ENCODE peak calls at places on chromosomes 3 and 15, in ten cellular contexts. F is Calu3; Y is C1 segment of cervical spinal cord; O is stimulated activated CD4-positive, alpha-beta T cell treated with anti-CD3 and anti-CD28 coated beads, Interleukin-4, amount 100 ng/mL, for 1 hour; V is iris pigment epithelial cell; W is progenitor cell of endocrine pancreas; Z is PC-3; I is CD4-positive, CD25-positive, alpha-beta regulatory T cell; D is NCI-H1436 treated with DMSO at 0.1 percent for 48 hours; K is mucosa of gallbladder. E is an unnamed sample.

GRCh38 chr3:118932822-118933558 is 101.7 kb downstream of the IGSF11 start:
- DNase-seq in K (no peak), F (no peak), Z (no peak), V (no peak), O (no peak), W (no peak), D (no peak), I (no peak), Y (no peak), E (peak; percentile 87)

GRCh38 chr3:64501298-64501906 is 186.4 kb downstream of the ADAMTS9 start:
- DNase-seq in O (no peak), I (no peak), D (no peak), V (peak; percentile 97), Y (no peak), F (no peak), Z (no peak), K (no peak), W (no peak), E (no peak)

GRCh38 chr3:156176048-156176447 is 55.7 kb downstream of the KCNAB1 start:
- DNase-seq in W (no peak), K (peak; percentile 18), I (no peak), Z (no peak), O (no peak), F (no peak), D (no peak), V (no peak), Y (no peak), E (no peak)

GRCh38 chr3:196796317-196796716 is 56.7 kb downstream of the PAK2 start:
- DNase-seq in V (no peak), Y (no peak), O (no peak), Z (no peak), F (no peak), K (no peak), I (no peak), D (no peak), W (no peak), E (no peak)

GRCh38 chr15:75025548-75026260 is 2.3 kb downstream of the PPCDC start:
- DNase-seq in I (no peak), V (no peak), Z (peak; percentile 70), F (no peak), Y (no peak), K (no peak), W (no peak), D (no peak), O (no peak), E (no peak)

GRCh38 chr15:45637552-45638033 is 2.8 kb downstream of the SQOR start:
- DNase-seq in V (peak; percentile 98), O (peak; percentile 44), I (peak; percentile 72), Y (peak; percentile 6), W (no peak), Z (peak; percentile 60), F (no peak), K (peak; percentile 69), D (no peak), E (peak; percentile 64)

GRCh38 chr3:134621824-134622223 is 29.0 kb downstream of the KY start:
- DNase-seq in W (no peak), O (no peak), K (no peak), Y (no peak), I (no peak), D (no peak), F (no peak), V (peak; percentile 24), Z (no peak), E (no peak)

GRCh38 chr3:155744091-155744625 is 713 bp downstream of the PLCH1 start:
- DNase-seq in D (no peak), K (peak; percentile 55), I (peak; percentile 7), F (peak; percentile 88), Z (peak; percentile 76), W (peak; percentile 70), O (peak; percentile 52), Y (peak; percentile 23), V (no peak), E (peak; percentile 50)

GRCh38 chr3:35707904-35708303 is 68.6 kb downstream of the ARPP21 start:
- DNase-seq in V (peak; percentile 15), K (no peak), D (no peak), Y (no peak), F (no peak), I (no peak), O (no peak), W (no peak), Z (peak; percentile 11), E (no peak)

E was measured in psoas muscle.